ENCODE peak calls at places on chromosomes 6 and 20, in ten cellular contexts. O is Peyer's patch, E is HCT116, P is stomach, C is neural progenitor cell, W is brain microvascular endothelial cell, N is psoas muscle, L is body of pancreas, M is heart right ventricle, B is fibroblast of lung. I is an unnamed sample. For H3K36me3, the result is how much of the 10 kb centered on the place peaks cover.

GRCh38 chr6:149861603-149862423 is 2.3 kb downstream of the LRP11 start:
- DNase-seq in O (no peak), E (no peak), P (no peak), C (no peak), W (no peak), N (no peak), L (no peak), M (no peak), B (peak), I (no peak)

GRCh38 chr6:33771342-33772113 is 17.4 kb downstream of the LEMD2 start:
- DNase-seq in O (peak), E (peak), P (peak), C (peak), W (peak), N (peak), L (peak), M (peak), B (peak), I (peak)

GRCh38 chr6:118650500-118651281 is 700 bp downstream of the CEP85L start:
- DNase-seq in O (peak), E (no peak), P (peak), C (peak), W (peak), N (peak), L (peak), M (peak), B (peak), I (no peak)

GRCh38 chr6:20746024-20746423 is 211.8 kb downstream of the CDKAL1 start:
- DNase-seq in O (no peak), E (no peak), P (no peak), C (no peak), W (no peak), N (no peak), L (no peak), M (no peak), B (peak), I (no peak)

GRCh38 chr6:28743271-28743789 is 180.5 kb downstream of the TRIM27 start:
- DNase-seq in O (no peak), E (no peak), P (no peak), C (no peak), W (no peak), N (no peak), L (no peak), M (no peak), B (no peak), I (no peak)

GRCh38 chr6:131803007-131803769 is 4.6 kb upstream of the ENPP1 start:
- DNase-seq in O (no peak), E (no peak), P (no peak), C (no peak), W (no peak), N (no peak), L (no peak), M (no peak), B (no peak), I (no peak)

GRCh38 chr6:139392834-139393233 is 18.4 kb upstream of the CITED2 start:
- DNase-seq in O (no peak), E (no peak), P (no peak), C (no peak), W (no peak), N (no peak), L (no peak), M (no peak), B (peak), I (no peak)

GRCh38 chr6:163180874-163181541 is 233.5 kb upstream of the QKI start:
- DNase-seq in O (no peak), E (peak), P (peak), C (peak), W (peak), N (peak), L (peak), M (peak), B (peak), I (peak)

GRCh38 chr6:116010400-116011095 is 50.1 kb downstream of the FRK start:
- DNase-seq in O (peak), E (peak), P (peak), C (peak), W (peak), N (peak), L (peak), M (peak), B (peak), I (no peak)

DNA sequence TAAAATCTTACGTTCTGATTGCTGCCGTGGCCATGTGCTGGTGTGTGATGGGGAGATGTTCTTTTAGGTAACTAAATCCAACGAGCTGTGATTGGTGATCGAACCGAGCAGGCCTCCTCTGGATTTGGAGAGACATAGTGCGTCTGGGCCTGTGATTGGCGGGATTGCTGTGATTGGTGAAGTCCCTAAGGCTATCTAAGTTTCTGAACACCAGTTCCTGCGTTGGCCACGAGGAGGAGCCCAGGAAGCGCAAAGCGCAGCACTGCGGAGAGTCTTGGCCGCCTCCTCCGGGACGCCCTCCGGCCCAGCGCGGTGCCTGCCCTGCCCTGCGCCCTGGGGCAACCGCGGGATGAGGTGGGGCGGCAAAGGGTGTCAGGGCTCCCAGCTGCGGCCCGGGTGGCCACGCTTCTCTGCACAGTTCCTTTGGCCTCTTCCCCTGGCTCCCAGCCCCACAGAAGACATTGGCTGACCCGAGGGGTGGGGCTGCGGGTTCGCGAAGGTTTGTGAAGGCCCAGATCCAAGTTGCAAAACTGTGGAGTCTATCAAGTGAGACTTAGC is 33.0 kb downstream of the HNF4A start:
- DNase-seq in O (peak), E (peak), P (peak), C (peak), W (peak), N (peak), L (peak), M (peak), B (peak), I (peak)
- H3K4me3 ChIP-seq in O (no peak), E (no peak), P (no peak), C (peak), W (no peak), N (no peak), L (no peak), M (no peak), B (no peak), I (no peak)

DNA sequence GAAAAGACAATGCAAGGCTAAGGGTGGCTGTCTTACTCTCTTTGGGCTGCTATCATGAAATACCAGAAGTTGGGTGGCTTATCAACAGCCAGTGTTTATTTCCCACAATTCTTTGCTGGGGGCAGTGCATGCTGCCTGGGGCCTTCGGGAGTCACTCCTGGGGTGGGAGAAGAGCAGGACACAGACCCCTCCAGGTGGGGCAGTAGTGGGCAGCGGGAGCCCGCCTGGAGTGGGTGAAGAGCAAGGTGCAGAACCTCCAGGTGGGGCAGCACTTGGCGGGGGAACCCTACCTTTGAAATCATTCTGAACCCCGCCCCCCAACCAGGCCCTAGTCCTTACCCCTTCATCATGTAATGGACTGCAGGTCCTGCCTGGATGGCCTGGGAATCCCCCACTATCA is 69.6 kb upstream of the THBS2 start:
- DNase-seq in O (no peak), E (no peak), P (no peak), C (no peak), W (no peak), N (no peak), L (no peak), M (no peak), B (no peak), I (no peak)
- TF ChIP-seq CTCF in O (no peak), E (no peak), P (no peak), C (no peak), W (no peak), N (no peak), L (no peak), M (no peak), B (no peak), I (no peak)

GRCh38 chr20:1130849-1131248 is 12.4 kb downstream of the PSMF1 start:
- DNase-seq in O (no peak), E (no peak), P (no peak), C (no peak), W (no peak), N (peak), L (peak), M (no peak), B (no peak), I (no peak)
- H3K36me3 ChIP-seq in O (under half), E (half or more), P (half or more), C (under half), W (half or more), N (half or more), L (under half), M (under half), B (under half), I (under half)

DNA sequence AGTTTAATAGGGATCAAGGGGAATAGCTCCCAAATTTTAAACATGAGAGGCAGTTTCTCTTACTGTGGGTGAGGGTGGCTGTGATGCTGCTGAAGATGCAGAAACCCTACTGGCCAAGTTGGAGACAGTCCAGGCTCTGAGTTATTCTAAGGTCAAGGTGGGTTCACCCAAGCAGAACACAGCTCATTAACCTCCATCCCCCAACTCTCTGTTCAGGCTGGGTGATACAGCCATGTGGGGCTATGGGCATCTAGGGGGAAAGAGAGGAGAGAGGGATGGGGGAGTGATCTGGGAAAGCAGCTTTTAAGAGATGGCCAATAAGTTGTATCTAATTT is 18.9 kb upstream of the TRAM2 start:
- DNase-seq in O (no peak), E (no peak), P (no peak), C (no peak), W (no peak), N (no peak), L (no peak), M (no peak), B (no peak), I (no peak)
- H3K4me3 ChIP-seq in O (no peak), E (no peak), P (no peak), C (no peak), W (peak), N (no peak), L (no peak), M (no peak), B (no peak), I (no peak)

GRCh38 chr6:93177918-93178317 is 241.4 kb downstream of the EPHA7 start:
- DNase-seq in O (no peak), E (no peak), P (no peak), C (no peak), W (no peak), N (no peak), L (no peak), M (no peak), B (no peak), I (no peak)
- TF ChIP-seq CTCF in O (no peak), E (no peak), P (no peak), C (no peak), W (no peak), N (no peak), L (no peak), M (no peak), B (no peak), I (no peak)

GRCh38 chr6:75620387-75621304 is 19.0 kb downstream of the SENP6 start:
- DNase-seq in O (no peak), E (no peak), P (no peak), C (no peak), W (no peak), N (no peak), L (no peak), M (no peak), B (no peak), I (no peak)
- H3K36me3 ChIP-seq in O (under half), E (under half), P (under half), C (under half), W (under half), N (under half), L (under half), M (under half), B (under half), I (under half)

I was measured in kidney epithelial cell.